ENCODE peak calls at places on chromosomes 4 and X, in five cellular contexts. R, L, O, J and D are unnamed samples.

GRCh38 chr4:173218411-173219125 is 50.0 kb downstream of the GALNT7 start:
- DNase-seq in R (no peak), L (no peak), O (no peak), J (peak), D (no peak)

GRCh38 chrX:63434665-63435064 is 83.5 kb upstream of the SPIN4 start:
- DNase-seq in R (no peak), L (no peak), O (no peak), J (no peak), D (no peak)

GRCh38 chrX:24506082-24506481 is 41.0 kb downstream of the PDK3 start:
- DNase-seq in R (no peak), L (no peak), O (no peak), J (peak), D (no peak)

GRCh38 chrX:154751121-154751668 is 318 bp upstream of the GAB3 start:
- DNase-seq in R (no peak), L (no peak), O (no peak), J (no peak), D (no peak)

GRCh38 chrX:71629467-71629866 is 11.2 kb upstream of the CXCR3 start:
- DNase-seq in R (no peak), L (no peak), O (no peak), J (no peak), D (no peak)

GRCh38 chr4:74618166-74618565 is 173.2 kb downstream of the AREG start:
- DNase-seq in R (no peak), L (no peak), O (no peak), J (no peak), D (no peak)

GRCh38 chr4:19729873-19730735 is 521.6 kb upstream of the SLIT2 start:
- DNase-seq in R (no peak), L (no peak), O (no peak), J (peak), D (no peak)

GRCh38 chr4:7328913-7329638 is 105.7 kb downstream of the PSAPL1 start:
- DNase-seq in R (no peak), L (no peak), O (no peak), J (peak), D (no peak)

GRCh38 chrX:150465856-150466775 is 102.3 kb upstream of the MTM1 start:
- DNase-seq in R (no peak), L (no peak), O (no peak), J (no peak), D (no peak)